ENCODE peak calls at places on chromosomes 4 and X, in ten cellular contexts. H is adipocyte, X is body of pancreas, P is heart left ventricle, B is right cardiac atrium, E is endodermal cell, C is heart right ventricle, F is BE2C, T is fibroblast of pulmonary artery, O is esophagus squamous epithelium. M is an unnamed sample.

GRCh38 chr4:38169524-38169923 is 209.3 kb downstream of the PTTG2 start:
- DNase-seq in H (no peak), X (no peak), P (no peak), B (no peak), E (no peak), C (no peak), F (no peak), T (no peak), O (no peak), M (no peak)

GRCh38 chr4:144666539-144667175 is 20.7 kb downstream of the HHIP start:
- DNase-seq in H (peak), X (no peak), P (no peak), B (no peak), E (no peak), C (no peak), F (no peak), T (peak), O (no peak), M (peak)

GRCh38 chr4:17866790-17867189 is 56.0 kb downstream of the NCAPG start:
- DNase-seq in H (no peak), X (no peak), P (no peak), B (no peak), E (no peak), C (no peak), F (no peak), T (no peak), O (no peak), M (no peak)

GRCh38 chr4:3766791-3767561 is 791 bp downstream of the ADRA2C start:
- DNase-seq in H (no peak), X (no peak), P (no peak), B (peak), E (peak), C (no peak), F (peak), T (no peak), O (no peak), M (no peak)

GRCh38 chr4:173178144-173178543 is 9.5 kb downstream of the GALNT7 start:
- DNase-seq in H (no peak), X (no peak), P (no peak), B (no peak), E (no peak), C (no peak), F (no peak), T (no peak), O (no peak), M (no peak)

GRCh38 chrX:107676559-107677378 is 48.5 kb downstream of the PRPS1 start:
- DNase-seq in H (peak), X (peak), P (peak), B (peak), E (peak), C (peak), F (peak), T (peak), O (peak), M (peak)

GRCh38 chr4:55398461-55398860 is 2.7 kb downstream of the TMEM165 start:
- DNase-seq in H (peak), X (no peak), P (no peak), B (no peak), E (no peak), C (no peak), F (no peak), T (peak), O (no peak), M (no peak)

GRCh38 chr4:10118355-10119004 is 1.9 kb upstream of the WDR1 start:
- DNase-seq in H (no peak), X (no peak), P (no peak), B (no peak), E (no peak), C (no peak), F (no peak), T (no peak), O (no peak), M (no peak)

GRCh38 chr4:24234288-24234848 is 344.5 kb upstream of the PPARGC1A start:
- DNase-seq in H (no peak), X (no peak), P (no peak), B (no peak), E (no peak), C (no peak), F (no peak), T (no peak), O (no peak), M (no peak)

GRCh38 chrX:120504569-120504968 is 35.5 kb upstream of the LAMP2 start:
- DNase-seq in H (no peak), X (no peak), P (no peak), B (no peak), E (no peak), C (no peak), F (no peak), T (no peak), O (no peak), M (no peak)

GRCh38 chr4:55078987-55079386 is 46.4 kb downstream of the KDR start:
- DNase-seq in H (no peak), X (no peak), P (peak), B (peak), E (no peak), C (peak), F (no peak), T (peak), O (no peak), M (peak)

GRCh38 chr4:153676491-153676890 is 7.6 kb upstream of the TLR2 start:
- DNase-seq in H (no peak), X (no peak), P (no peak), B (no peak), E (no peak), C (no peak), F (no peak), T (no peak), O (no peak), M (no peak)

GRCh38 chrX:37302569-37302968 is 46.6 kb upstream of the PRRG1 start:
- DNase-seq in H (peak), X (no peak), P (peak), B (no peak), E (peak), C (no peak), F (peak), T (peak), O (no peak), M (no peak)

GRCh38 chrX:140229187-140229586 is 263.9 kb upstream of the CXorf66 start:
- DNase-seq in H (no peak), X (no peak), P (no peak), B (no peak), E (peak), C (no peak), F (no peak), T (no peak), O (no peak), M (no peak)

GRCh38 chrX:34653811-34654210 is 3.3 kb downstream of the TMEM47 start:
- DNase-seq in H (peak), X (no peak), P (no peak), B (no peak), E (no peak), C (no peak), F (no peak), T (peak), O (no peak), M (no peak)

GRCh38 chrX:3962511-3963350 is 249.3 kb upstream of the PRKX start:
- DNase-seq in H (peak), X (peak), P (no peak), B (no peak), E (peak), C (no peak), F (no peak), T (peak), O (no peak), M (no peak)

GRCh38 chr4:10182446-10183424 is 66.1 kb upstream of the WDR1 start:
- DNase-seq in H (no peak), X (no peak), P (no peak), B (no peak), E (no peak), C (no peak), F (no peak), T (no peak), O (no peak), M (no peak)

GRCh38 chr4:55500072-55500471 is 46.6 kb downstream of the CLOCK start:
- DNase-seq in H (no peak), X (no peak), P (no peak), B (no peak), E (no peak), C (no peak), F (no peak), T (no peak), O (no peak), M (no peak)

GRCh38 chr4:173909294-173909693 is 374.2 kb downstream of the FBXO8 start:
- DNase-seq in H (no peak), X (no peak), P (no peak), B (no peak), E (no peak), C (no peak), F (no peak), T (no peak), O (no peak), M (no peak)

GRCh38 chr4:153241970-153242847 is 38.0 kb downstream of the TRIM2 start:
- DNase-seq in H (no peak), X (no peak), P (peak), B (no peak), E (peak), C (no peak), F (no peak), T (no peak), O (no peak), M (no peak)

GRCh38 chr4:140092094-140092820 is 61.7 kb downstream of the MAML3 start:
- DNase-seq in H (peak), X (peak), P (peak), B (peak), E (peak), C (peak), F (peak), T (no peak), O (no peak), M (no peak)

GRCh38 chr4:81447551-81448266 is 24.0 kb downstream of the RASGEF1B start:
- DNase-seq in H (no peak), X (no peak), P (no peak), B (no peak), E (no peak), C (no peak), F (no peak), T (no peak), O (no peak), M (no peak)

GRCh38 chrX:69424161-69424560 is 80.0 kb upstream of the NALF2 start:
- DNase-seq in H (peak), X (no peak), P (no peak), B (no peak), E (peak), C (no peak), F (no peak), T (peak), O (no peak), M (no peak)

GRCh38 chr4:118911162-118911791 is 22.6 kb downstream of the SYNPO2 start:
- DNase-seq in H (peak), X (no peak), P (no peak), B (no peak), E (no peak), C (no peak), F (no peak), T (peak), O (no peak), M (no peak)

GRCh38 chr4:129353490-129353889 is 257.5 kb downstream of the C4orf33 start:
- DNase-seq in H (no peak), X (no peak), P (no peak), B (no peak), E (no peak), C (no peak), F (no peak), T (no peak), O (no peak), M (no peak)

GRCh38 chr4:83139514-83140156 is 25.1 kb upstream of the PLAC8 start:
- DNase-seq in H (no peak), X (no peak), P (no peak), B (no peak), E (no peak), C (no peak), F (no peak), T (no peak), O (no peak), M (no peak)

GRCh38 chr4:6746721-6747689 is 31.0 kb downstream of the BLOC1S4 start:
- DNase-seq in H (no peak), X (peak), P (peak), B (peak), E (no peak), C (peak), F (no peak), T (peak), O (no peak), M (no peak)

GRCh38 chr4:118811832-118812231 is 24.1 kb downstream of the SEC24D start:
- DNase-seq in H (no peak), X (peak), P (no peak), B (no peak), E (no peak), C (no peak), F (no peak), T (peak), O (no peak), M (no peak)

GRCh38 chrX:40003982-40004535 is 93.7 kb downstream of the BCOR start:
- DNase-seq in H (no peak), X (no peak), P (no peak), B (no peak), E (peak), C (peak), F (no peak), T (no peak), O (no peak), M (no peak)

GRCh38 chrX:40004916-40005289 is 92.9 kb downstream of the BCOR start:
- DNase-seq in H (no peak), X (no peak), P (no peak), B (no peak), E (peak), C (no peak), F (no peak), T (no peak), O (no peak), M (no peak)

GRCh38 chrX:40006025-40007017 is 91.4 kb downstream of the BCOR start:
- DNase-seq in H (peak), X (peak), P (peak), B (peak), E (peak), C (peak), F (no peak), T (peak), O (no peak), M (no peak)

GRCh38 chrX:40007136-40007535 is 90.6 kb downstream of the BCOR start:
- DNase-seq in H (no peak), X (no peak), P (no peak), B (no peak), E (peak), C (no peak), F (no peak), T (no peak), O (no peak), M (no peak)

GRCh38 chrX:40005290-40006011 is 92.3 kb downstream of the BCOR start:
- DNase-seq in H (no peak), X (no peak), P (no peak), B (peak), E (peak), C (peak), F (no peak), T (peak), O (no peak), M (no peak)
- H3K4me3 ChIP-seq in H (no peak), X (no peak), P (peak), B (no peak), E (peak), C (peak), F (no peak), T (no peak), O (peak), M (no peak)

GRCh38 chr4:2406406-2406805 is 12.0 kb downstream of the ZFYVE28 start:
- DNase-seq in H (no peak), X (no peak), P (no peak), B (no peak), E (peak), C (no peak), F (no peak), T (no peak), O (no peak), M (no peak)

GRCh38 chr4:2407991-2408342 is 10.5 kb downstream of the ZFYVE28 start:
- DNase-seq in H (no peak), X (no peak), P (no peak), B (no peak), E (no peak), C (no peak), F (no peak), T (no peak), O (no peak), M (no peak)

GRCh38 chr4:2408401-2408958 is 10.0 kb downstream of the ZFYVE28 start:
- DNase-seq in H (no peak), X (no peak), P (no peak), B (no peak), E (peak), C (no peak), F (no peak), T (no peak), O (no peak), M (no peak)

GRCh38 chr4:2408976-2409375 is 9.5 kb downstream of the ZFYVE28 start:
- DNase-seq in H (no peak), X (no peak), P (no peak), B (no peak), E (no peak), C (no peak), F (no peak), T (no peak), O (no peak), M (no peak)

DNA sequence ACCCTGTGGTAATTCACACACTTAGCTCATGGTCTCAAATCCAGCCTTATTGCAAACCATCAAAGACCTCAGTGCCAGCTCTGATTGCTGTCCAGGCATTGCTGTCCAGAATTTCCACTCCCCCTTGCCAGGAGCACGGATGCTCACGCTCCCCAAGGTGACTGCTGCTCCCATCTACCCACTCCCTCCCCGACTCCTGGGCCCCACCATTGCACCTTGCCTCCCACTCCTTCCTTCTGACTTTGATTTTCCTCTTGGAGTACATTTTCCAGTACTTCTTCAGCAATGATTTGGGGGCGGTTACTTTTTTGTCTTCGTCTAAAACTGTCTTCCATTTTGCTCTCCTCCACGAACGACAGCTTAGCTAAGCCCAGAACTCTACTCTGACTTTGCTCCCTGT is 11.5 kb downstream of the ZFYVE28 start:
- DNase-seq in H (no peak), X (no peak), P (no peak), B (no peak), E (no peak), C (no peak), F (no peak), T (no peak), O (no peak), M (no peak)
- H3K4me3 ChIP-seq in H (no peak), X (no peak), P (no peak), B (no peak), E (no peak), C (no peak), F (no peak), T (no peak), O (no peak), M (no peak)

DNA sequence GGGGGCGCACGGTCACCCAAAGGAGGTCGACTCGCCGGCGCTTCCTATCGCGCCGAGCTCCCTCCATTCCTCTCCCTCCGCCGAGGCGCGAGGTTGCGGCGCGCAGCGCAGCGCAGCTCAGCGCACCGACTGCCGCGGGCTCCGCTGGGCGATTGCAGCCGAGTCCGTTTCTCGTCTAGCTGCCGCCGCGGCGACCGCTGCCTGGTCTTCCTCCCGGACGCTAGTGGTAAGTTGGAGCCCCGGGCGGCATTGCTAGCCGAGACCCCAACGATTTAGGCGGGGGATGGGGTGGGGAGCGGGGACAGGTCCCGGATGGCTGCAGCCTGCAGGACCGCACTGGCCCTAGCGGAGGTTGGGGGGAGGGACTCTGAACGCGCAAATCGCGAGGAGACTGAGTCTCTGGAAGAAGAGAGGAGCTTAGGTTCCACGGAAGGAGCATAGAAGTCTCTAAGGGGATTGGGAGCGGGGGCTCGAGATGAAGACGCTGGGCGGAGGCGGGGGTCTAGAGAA is 603 bp downstream of the HTR2C start:
- DNase-seq in H (peak), X (no peak), P (no peak), B (peak), E (peak), C (no peak), F (peak), T (no peak), O (no peak), M (no peak)
- H3K4me3 ChIP-seq in H (peak), X (no peak), P (peak), B (peak), E (peak), C (peak), F (peak), T (no peak), O (peak), M (peak)

DNA sequence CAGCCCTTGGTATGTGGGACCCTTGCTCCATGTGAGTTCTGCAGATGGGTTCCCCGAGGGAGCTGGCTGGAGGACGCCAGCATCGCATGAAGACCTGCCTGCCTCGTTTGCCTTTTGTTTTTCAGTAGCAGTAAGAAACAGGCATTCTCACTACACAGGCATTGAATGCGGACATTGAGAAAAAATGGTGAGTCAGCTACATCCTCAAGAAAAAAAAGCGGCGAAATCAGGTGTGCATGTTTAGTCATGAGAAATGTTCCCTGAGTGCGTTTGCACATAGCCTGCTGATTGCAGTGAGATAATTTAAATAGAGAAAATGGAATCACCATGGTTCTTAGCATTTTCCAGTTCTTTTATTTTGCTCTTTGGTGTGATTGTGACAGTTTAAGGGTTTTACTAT is 54.1 kb upstream of the CLDN34 start:
- DNase-seq in H (no peak), X (no peak), P (no peak), B (no peak), E (no peak), C (no peak), F (no peak), T (peak), O (no peak), M (no peak)
- H3K4me3 ChIP-seq in H (no peak), X (no peak), P (no peak), B (no peak), E (no peak), C (no peak), F (no peak), T (no peak), O (peak), M (no peak)

GRCh38 chr4:41746440-41747229 is 1.9 kb downstream of the PHOX2B start:
- DNase-seq in H (no peak), X (no peak), P (no peak), B (no peak), E (peak), C (no peak), F (no peak), T (no peak), O (no peak), M (no peak)
- H3K4me3 ChIP-seq in H (no peak), X (no peak), P (no peak), B (peak), E (peak), C (no peak), F (peak), T (no peak), O (no peak), M (no peak)

M was measured in skeletal muscle cell.